ENCODE peak calls at places on chromosome 12, in six cellular contexts. R, K, F, J, V and Y are unnamed samples.

GRCh38 chr12:42237052-42237852 is 796 bp downstream of the YAF2 start:
- DNase-seq in R (peak; percentile 92), K (peak; percentile 82), F (peak; percentile 90), J (peak; percentile 33), V (peak; percentile 37), Y (no peak)

GRCh38 chr12:5244513-5244972 is 187.4 kb upstream of the NTF3 start:
- DNase-seq in R (no peak), K (no peak), F (no peak), J (no peak), V (no peak), Y (no peak)

GRCh38 chr12:96402061-96402460 is 1.8 kb upstream of the CDK17 start:
- DNase-seq in R (no peak), K (no peak), F (no peak), J (no peak), V (no peak), Y (no peak)

GRCh38 chr12:77152623-77153193 is 87.3 kb upstream of the E2F7 start:
- DNase-seq in R (peak; percentile 77), K (no peak), F (no peak), J (no peak), V (peak; percentile 51), Y (peak; percentile 25)

GRCh38 chr12:77122236-77122635 is 56.9 kb upstream of the E2F7 start:
- DNase-seq in R (peak; percentile 98), K (peak; percentile 28), F (no peak), J (no peak), V (peak; percentile 78), Y (peak; percentile 94)

GRCh38 chr12:47349770-47350408 is 270.1 kb upstream of the AMIGO2 start:
- DNase-seq in R (peak; percentile 59), K (no peak), F (no peak), J (no peak), V (no peak), Y (no peak)

GRCh38 chr12:68259318-68259940 is 6.0 kb upstream of the IL22 start:
- DNase-seq in R (peak; percentile 95), K (no peak), F (no peak), J (no peak), V (peak; percentile 64), Y (peak; percentile 70)

GRCh38 chr12:55930771-55931316 is at the start of gene DGKA:
- DNase-seq in R (peak; percentile 90), K (no peak), F (peak; percentile 55), J (peak; percentile 21), V (peak; percentile 53), Y (peak; percentile 56)

GRCh38 chr12:114671664-114672476 is 12.1 kb downstream of the TBX3 start:
- DNase-seq in R (peak; percentile 78), K (no peak), F (no peak), J (no peak), V (no peak), Y (no peak)

GRCh38 chr12:114674201-114675047 is 9.6 kb downstream of the TBX3 start:
- DNase-seq in R (no peak), K (no peak), F (no peak), J (no peak), V (no peak), Y (no peak)

GRCh38 chr12:114673169-114673833 is 10.7 kb downstream of the TBX3 start:
- DNase-seq in R (peak; percentile 77), K (no peak), F (no peak), J (no peak), V (peak; percentile 80), Y (peak; percentile 65)

GRCh38 chr12:114671321-114671663 is 12.7 kb downstream of the TBX3 start:
- DNase-seq in R (peak; percentile 19), K (no peak), F (no peak), J (no peak), V (no peak), Y (no peak)

GRCh38 chr12:114672817-114673168 is 11.2 kb downstream of the TBX3 start:
- DNase-seq in R (no peak), K (no peak), F (no peak), J (no peak), V (no peak), Y (no peak)
- H3K4me3 ChIP-seq in R (peak overlapping the region; percentile 71), K (no peak overlapping the region), F (peak overlapping the region; percentile 50), J (no peak overlapping the region), V (peak overlapping the region; percentile 11), Y (no peak overlapping the region)

DNA sequence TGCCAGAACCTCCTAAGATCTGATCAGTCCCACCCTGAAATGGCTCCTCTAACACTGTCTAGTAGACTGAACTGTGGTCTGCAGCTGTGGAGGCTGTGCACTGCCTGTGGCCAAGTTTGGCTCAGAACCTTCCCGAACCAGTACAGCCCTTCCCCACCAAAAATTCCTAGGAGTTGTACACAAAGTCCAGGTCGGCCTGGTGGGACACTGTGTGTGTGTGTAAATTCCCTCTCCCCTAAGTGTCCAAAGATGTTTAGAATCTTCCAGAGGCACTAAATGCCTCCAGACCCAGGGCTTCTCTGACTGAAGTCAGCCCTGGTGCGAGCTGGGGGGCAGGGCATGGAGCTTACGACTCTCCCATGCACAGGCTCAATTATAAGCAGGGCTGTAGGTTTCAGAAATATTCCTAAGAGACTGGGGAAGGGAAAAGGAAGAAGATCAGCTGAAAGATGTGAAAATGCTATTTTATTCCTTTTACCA is 107.0 kb upstream of the ATF7IP start:
- DNase-seq in R (peak; percentile 49), K (no peak), F (no peak), J (no peak), V (no peak), Y (no peak)
- H3K4me3 ChIP-seq in R (peak overlapping the region; percentile 38), K (no peak overlapping the region), F (peak overlapping the region; percentile 22), J (no peak overlapping the region), V (no peak overlapping the region), Y (no peak overlapping the region)

DNA sequence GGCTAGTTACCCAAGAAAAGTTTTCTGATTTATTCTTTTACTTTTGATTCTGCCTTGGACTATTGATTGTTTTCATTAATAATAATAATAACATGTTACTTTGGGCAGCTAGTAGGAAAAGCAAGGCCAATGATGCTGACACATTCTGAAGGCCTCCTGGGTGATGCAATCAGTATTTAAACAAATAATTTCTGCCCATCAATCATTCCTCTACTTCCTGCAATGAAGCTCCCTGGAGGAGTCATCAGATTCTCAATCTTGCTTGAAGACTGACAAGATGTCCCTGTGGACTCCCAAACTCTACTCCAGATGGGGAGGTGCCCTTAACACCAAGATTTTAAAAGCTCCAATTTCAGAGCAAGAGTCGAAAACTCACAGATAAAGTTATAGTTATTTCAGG is at the start of gene SPX:
- DNase-seq in R (peak; percentile 27), K (no peak), F (no peak), J (no peak), V (no peak), Y (peak; percentile 31)
- H3K4me3 ChIP-seq in R (peak within 1 kb of the TSS; percentile 73), K (peak within 1 kb of the TSS; percentile 63), F (peak within 1 kb of the TSS; percentile 61), J (peak within 1 kb of the TSS; percentile 64), V (peak within 1 kb of the TSS; percentile 63), Y (peak within 1 kb of the TSS; percentile 67)

DNA sequence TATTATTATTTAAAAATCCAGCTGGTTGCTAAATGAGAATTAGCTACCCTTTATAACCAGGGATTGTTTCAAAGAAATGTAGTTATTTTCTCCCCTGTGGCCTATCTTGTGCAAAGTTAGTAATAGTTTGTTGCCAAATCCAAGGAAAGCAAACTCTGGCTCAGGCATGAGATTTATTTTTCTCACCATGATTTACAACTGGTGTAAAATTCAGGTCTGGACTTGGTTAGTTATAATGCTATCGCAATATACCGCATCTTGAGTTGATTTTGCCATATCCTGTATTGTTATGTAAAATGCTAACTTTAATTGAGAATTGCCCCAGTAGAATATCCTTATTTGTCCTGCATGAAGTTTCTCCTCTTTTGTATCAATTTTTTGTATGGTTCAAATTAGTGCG is 135.4 kb downstream of the CRADD start:
- DNase-seq in R (peak; percentile 53), K (no peak), F (no peak), J (no peak), V (no peak), Y (peak; percentile 80)
- H3K4me3 ChIP-seq in R (no peak overlapping the region), K (no peak overlapping the region), F (no peak overlapping the region), J (no peak overlapping the region), V (no peak overlapping the region), Y (no peak overlapping the region)

GRCh38 chr12:34334538-34334937 is 312.2 kb downstream of the ALG10 start:
- DNase-seq in R (no peak), K (no peak), F (no peak), J (no peak), V (no peak), Y (no peak)
- H3K4me3 ChIP-seq in R (no peak overlapping the region), K (no peak overlapping the region), F (no peak overlapping the region), J (no peak overlapping the region), V (no peak overlapping the region), Y (no peak overlapping the region)